ENCODE peak calls at places on chromosomes 1 and 21, in five cellular contexts. R, M, P, W and U are unnamed samples.

GRCh38 chr1:157217486-157217885 is 79.3 kb upstream of the ETV3 start:
- DNase-seq in R (no peak), W (no peak), M (no peak), P (no peak), U (no peak)

GRCh38 chr1:244628719-244629299 is 24.1 kb upstream of the DESI2 start:
- DNase-seq in R (no peak), P (no peak), W (no peak), M (no peak), U (no peak)

GRCh38 chr21:37208056-37208705 is 59.0 kb downstream of the VPS26C start:
- DNase-seq in R (peak; percentile 43), P (no peak), M (no peak), W (peak; percentile 13), U (peak; percentile 84)

GRCh38 chr21:32991299-32991850 is 34.4 kb upstream of the OLIG2 start:
- DNase-seq in W (no peak), R (no peak), M (no peak), P (no peak), U (no peak)

GRCh38 chr1:154501423-154502065 is 475 bp upstream of the TDRD10 start:
- DNase-seq in R (peak; percentile 37), M (no peak), P (no peak), W (no peak), U (no peak)

GRCh38 chr1:208238710-208239517 is 5.3 kb downstream of the PLXNA2 start:
- DNase-seq in P (no peak), W (no peak), R (no peak), M (peak; percentile 71), U (no peak)

GRCh38 chr1:15703562-15703961 is 19.4 kb downstream of the PLEKHM2 start:
- DNase-seq in P (no peak), W (no peak), R (peak; percentile 43), M (no peak), U (peak; percentile 71)

GRCh38 chr1:64891440-64891815 is 74.9 kb downstream of the JAK1 start:
- DNase-seq in P (no peak), M (no peak), R (no peak), W (no peak), U (no peak)

GRCh38 chr1:47191940-47192457 is 2.2 kb upstream of the PDZK1IP1 start:
- DNase-seq in M (no peak), P (no peak), R (no peak), W (no peak), U (no peak)

GRCh38 chr1:242005866-242006565 is 7.1 kb upstream of the MAP1LC3C start:
- DNase-seq in R (no peak), M (peak; percentile 43), P (no peak), W (no peak), U (no peak)

GRCh38 chr21:46553993-46554392 is 50.9 kb downstream of the S100B start:
- DNase-seq in P (no peak), W (no peak), M (no peak), R (no peak), U (no peak)

GRCh38 chr21:17819878-17820232 is 699 bp upstream of the C21orf91 start:
- DNase-seq in W (no peak), M (no peak), P (no peak), R (no peak), U (no peak)

GRCh38 chr1:7886346-7886745 is 33.5 kb upstream of the UTS2 start:
- DNase-seq in W (no peak), M (peak; percentile 40), R (no peak), P (no peak), U (no peak)

GRCh38 chr1:85343612-85344255 is 67.3 kb upstream of the BCL10 start:
- DNase-seq in M (peak; percentile 77), R (no peak), P (no peak), W (no peak), U (no peak)

GRCh38 chr1:230459463-230459862 is 33.3 kb upstream of the PGBD5 start:
- DNase-seq in P (no peak), R (no peak), W (no peak), M (peak; percentile 65), U (no peak)

GRCh38 chr21:45282283-45283018 is 5.2 kb downstream of the POFUT2 start:
- DNase-seq in M (no peak), W (no peak), R (peak; percentile 8), P (no peak), U (no peak)

GRCh38 chr1:231357831-231358354 is 19.8 kb downstream of the SPRTN start:
- DNase-seq in M (peak; percentile 79), R (peak; percentile 23), P (no peak), W (no peak), U (no peak)

GRCh38 chr1:156766288-156767100 is 841 bp upstream of the PRCC start:
- DNase-seq in M (peak; percentile 47), P (no peak), R (no peak), W (no peak), U (no peak)

GRCh38 chr1:197619008-197619640 is 156.2 kb downstream of the DENND1B start:
- DNase-seq in W (no peak), P (no peak), R (no peak), M (peak; percentile 30), U (no peak)

GRCh38 chr1:36224537-36225297 is 474 bp downstream of the THRAP3 start:
- DNase-seq in M (peak; percentile 82), P (no peak), R (no peak), W (peak; percentile 72), U (no peak)

GRCh38 chr1:227397356-227397978 is 79.2 kb upstream of the CDC42BPA start:
- DNase-seq in W (no peak), M (no peak), R (no peak), P (no peak), U (no peak)

GRCh38 chr1:46461017-46461808 is 28.4 kb upstream of the DMBX1 start:
- DNase-seq in P (no peak), M (no peak), W (no peak), R (no peak), U (no peak)

GRCh38 chr1:27831568-27832410 is 1.2 kb downstream of the PPP1R8 start:
- DNase-seq in P (no peak), R (no peak), M (no peak), W (no peak), U (no peak)

GRCh38 chr1:29638281-29638680 is 402.0 kb downstream of the PTPRU start:
- DNase-seq in W (no peak), R (no peak), P (no peak), M (no peak), U (no peak)

GRCh38 chr1:51506537-51506936 is 12.5 kb downstream of the EPS15 start:
- DNase-seq in R (no peak), W (no peak), P (no peak), M (no peak), U (no peak)

GRCh38 chr1:217917277-217917887 is 286.2 kb downstream of the SPATA17 start:
- DNase-seq in M (peak; percentile 56), P (no peak), R (no peak), W (no peak), U (no peak)

GRCh38 chr21:35014302-35015044 is 34.6 kb downstream of the RUNX1 start:
- DNase-seq in P (no peak), R (no peak), W (no peak), M (peak; percentile 54), U (no peak)

GRCh38 chr1:179087665-179088064 is 5.8 kb downstream of the TOR3A start:
- DNase-seq in P (no peak), W (no peak), R (no peak), M (no peak), U (no peak)

GRCh38 chr1:196623079-196623478 is 14.8 kb upstream of the KCNT2 start:
- DNase-seq in M (no peak), W (no peak), P (no peak), R (no peak), U (no peak)

GRCh38 chr1:168603501-168604107 is 27.2 kb downstream of the XCL1 start:
- DNase-seq in M (peak; percentile 85), W (peak; percentile 64), P (peak; percentile 50), R (peak; percentile 82), U (peak; percentile 12)

GRCh38 chr1:66371233-66372005 is 162.5 kb upstream of the SGIP1 start:
- DNase-seq in W (no peak), P (no peak), M (peak; percentile 56), R (no peak), U (no peak)

GRCh38 chr1:9586147-9586766 is 2.5 kb upstream of the TMEM201 start:
- DNase-seq in P (no peak), M (no peak), R (no peak), W (no peak), U (no peak)